ENCODE peak calls at places on chromosomes 2 and 18, in ten cellular contexts. E, P, X, S, U, B, T, V, H and M are unnamed samples.

GRCh38 chr18:78830161-78830560 is 149.5 kb upstream of the SALL3 start:
- DNase-seq in E (no peak), P (no peak), X (no peak), S (no peak), U (no peak), B (no peak), T (no peak), V (no peak), H (no peak), M (no peak)

GRCh38 chr2:180979086-180979934 is 1.1 kb upstream of the UBE2E3 start:
- DNase-seq in E (no peak), P (no peak), X (peak), S (no peak), U (no peak), B (no peak), T (no peak), V (no peak), H (no peak), M (no peak)

GRCh38 chr2:43358688-43359201 is 132.3 kb upstream of the ZFP36L2 start:
- DNase-seq in E (no peak), P (no peak), X (no peak), S (no peak), U (no peak), B (no peak), T (no peak), V (peak), H (no peak), M (no peak)

GRCh38 chr2:63013448-63013847 is 37.2 kb upstream of the OTX1 start:
- DNase-seq in E (no peak), P (no peak), X (no peak), S (no peak), U (no peak), B (no peak), T (no peak), V (no peak), H (no peak), M (no peak)

GRCh38 chr2:120520929-120521912 is 175.3 kb downstream of the INHBB start:
- DNase-seq in E (peak), P (peak), X (peak), S (peak), U (no peak), B (no peak), T (no peak), V (peak), H (peak), M (peak)

GRCh38 chr2:11154460-11155325 is 574 bp upstream of the SLC66A3 start:
- DNase-seq in E (peak), P (peak), X (peak), S (peak), U (peak), B (peak), T (peak), V (peak), H (peak), M (peak)

GRCh38 chr2:177242136-177242987 is 22.2 kb downstream of the NFE2L2 start:
- DNase-seq in E (no peak), P (no peak), X (peak), S (no peak), U (no peak), B (no peak), T (no peak), V (no peak), H (peak), M (no peak)

GRCh38 chr18:77702686-77703085 is 453.0 kb downstream of the GALR1 start:
- DNase-seq in E (no peak), P (peak), X (no peak), S (no peak), U (no peak), B (peak), T (no peak), V (peak), H (peak), M (peak)

GRCh38 chr2:172102159-172102857 is 392 bp downstream of the DLX2 start:
- DNase-seq in E (no peak), P (peak), X (peak), S (no peak), U (peak), B (no peak), T (no peak), V (no peak), H (peak), M (no peak)

GRCh38 chr2:239300242-239300641 is 100.6 kb downstream of the HDAC4 start:
- DNase-seq in E (no peak), P (no peak), X (no peak), S (no peak), U (peak), B (no peak), T (no peak), V (no peak), H (no peak), M (no peak)

GRCh38 chr18:9137168-9138066 is 836 bp downstream of the ANKRD12 start:
- DNase-seq in E (peak), P (peak), X (peak), S (peak), U (peak), B (no peak), T (peak), V (peak), H (no peak), M (peak)

GRCh38 chr18:64240301-64240700 is 91.4 kb upstream of the LINC00305 start:
- DNase-seq in E (no peak), P (no peak), X (no peak), S (no peak), U (no peak), B (no peak), T (no peak), V (no peak), H (no peak), M (no peak)

GRCh38 chr2:186757009-186757408 is 63.1 kb downstream of the FAM171B start:
- DNase-seq in E (no peak), P (no peak), X (no peak), S (no peak), U (no peak), B (peak), T (no peak), V (no peak), H (no peak), M (peak)

GRCh38 chr2:43218550-43219382 is 7.6 kb downstream of the ZFP36L2 start:
- DNase-seq in E (no peak), P (peak), X (peak), S (peak), U (peak), B (no peak), T (peak), V (peak), H (peak), M (no peak)

GRCh38 chr2:118576109-118576855 is 271.2 kb downstream of the EN1 start:
- DNase-seq in E (no peak), P (no peak), X (peak), S (no peak), U (no peak), B (no peak), T (no peak), V (no peak), H (no peak), M (no peak)